ENCODE peak calls at places on chromosomes 6 and 20, in seven cellular contexts. U is heart left ventricle; N is DMS53; A is stimulated activated CD4-positive, alpha-beta T cell treated with anti-CD3 and anti-CD28 coated beads, Interleukin-15, amount 100 ng/mL, for 24 hours; B is activated T-cell treated with anti-CD3 and anti-CD28 coated beads for 1 hour; W is GF-D8; D is NCI-H748 treated with DMSO at 0.1 percent for 48 hours. S is an unnamed sample.

GRCh38 chr6:86913795-86914194 is 23.5 kb upstream of the HTR1E start:
- DNase-seq in U (no peak), N (no peak), A (no peak), B (no peak), W (no peak), D (no peak), S (no peak)

GRCh38 chr20:54362283-54362682 is 113.1 kb upstream of the DOK5 start:
- DNase-seq in U (no peak), N (no peak), A (no peak), B (no peak), W (no peak), D (no peak), S (no peak)

GRCh38 chr6:43120938-43121913 is 45.1 kb downstream of the PTK7 start:
- DNase-seq in U (peak), N (no peak), A (no peak), B (no peak), W (no peak), D (no peak), S (no peak)

GRCh38 chr6:28922841-28923317 is 906 bp downstream of the TRIM27 start:
- DNase-seq in U (peak), N (peak), A (peak), B (no peak), W (peak), D (peak), S (no peak)

GRCh38 chr20:36852187-36852586 is 23.8 kb upstream of the TLDC2 start:
- DNase-seq in U (peak), N (no peak), A (no peak), B (no peak), W (no peak), D (no peak), S (no peak)

GRCh38 chr6:109772961-109773431 is 81.9 kb downstream of the FIG4 start:
- DNase-seq in U (peak), N (no peak), A (no peak), B (no peak), W (no peak), D (no peak), S (no peak)

GRCh38 chr6:122871079-122871478 is 82.0 kb downstream of the SMPDL3A start:
- DNase-seq in U (no peak), N (no peak), A (no peak), B (no peak), W (no peak), D (no peak), S (no peak)

GRCh38 chr6:40897390-40898003 is 141.5 kb downstream of the UNC5CL start:
- DNase-seq in U (no peak), N (no peak), A (no peak), B (no peak), W (no peak), D (no peak), S (no peak)

GRCh38 chr6:134405386-134406087 is 87.6 kb upstream of the SGK1 start:
- DNase-seq in U (no peak), N (no peak), A (no peak), B (no peak), W (no peak), D (no peak), S (no peak)

GRCh38 chr6:137519629-137520176 is 25.5 kb upstream of the OLIG3 start:
- DNase-seq in U (no peak), N (no peak), A (no peak), B (no peak), W (no peak), D (no peak), S (no peak)

GRCh38 chr6:42781811-42782688 is at the start of gene BICRAL:
- DNase-seq in U (peak), N (peak), A (peak), B (peak), W (peak), D (peak), S (peak)

GRCh38 chr6:5201271-5201670 is 59.5 kb downstream of the LYRM4 start:
- DNase-seq in U (peak), N (no peak), A (no peak), B (no peak), W (no peak), D (no peak), S (no peak)

GRCh38 chr6:158536891-158537798 is 22.7 kb upstream of the TMEM181 start:
- DNase-seq in U (peak), N (peak), A (peak), B (no peak), W (no peak), D (peak), S (no peak)

GRCh38 chr6:37602801-37603200 is 94.9 kb downstream of the MDGA1 start:
- DNase-seq in U (no peak), N (no peak), A (no peak), B (no peak), W (no peak), D (no peak), S (no peak)

GRCh38 chr6:110608151-110608550 is 131.7 kb upstream of the SLC22A16 start:
- DNase-seq in U (no peak), N (no peak), A (no peak), B (no peak), W (no peak), D (no peak), S (no peak)